ENCODE peak calls at places on chromosomes 11 and 22, in eight cellular contexts. V, M, Y, W, U, T, X and N are unnamed samples.
A peak's percentile ranks its signal among the peaks of the same experiment; 100 is the strongest.

GRCh38 chr22:35784633-35785032 is 67.0 kb downstream of the APOL5 start:
- DNase-seq in V (no peak), M (no peak), Y (no peak), W (no peak), U (no peak), T (no peak), X (no peak), N (no peak)

GRCh38 chr22:26979294-26979693 is 321.9 kb downstream of the MIAT start:
- DNase-seq in V (no peak), M (no peak), Y (no peak), W (no peak), U (no peak), T (no peak), X (no peak), N (no peak)

GRCh38 chr11:63620928-63621539 is 6.8 kb upstream of the PLAAT3 start:
- DNase-seq in V (no peak), M (no peak), Y (no peak), W (peak; percentile 3), U (no peak), T (no peak), X (no peak), N (no peak)

GRCh38 chr11:45252134-45252856 is 33.8 kb downstream of the SYT13 start:
- DNase-seq in V (peak; percentile 13), M (no peak), Y (peak; percentile 73), W (peak; percentile 78), U (no peak), T (peak; percentile 47), X (peak; percentile 69), N (peak; percentile 83)

GRCh38 chr11:35247863-35248262 is 108.9 kb downstream of the CD44 start:
- DNase-seq in V (no peak), M (no peak), Y (no peak), W (no peak), U (no peak), T (no peak), X (no peak), N (no peak)

GRCh38 chr22:27576815-27577564 is 224.6 kb downstream of the MN1 start:
- DNase-seq in V (no peak), M (no peak), Y (no peak), W (peak; percentile 1), U (no peak), T (no peak), X (no peak), N (no peak)

GRCh38 chr22:37930270-37930951 is 23.0 kb downstream of the C22orf23 start:
- DNase-seq in V (no peak), M (no peak), Y (no peak), W (peak; percentile 9), U (no peak), T (peak; percentile 57), X (peak; percentile 35), N (peak; percentile 33)

GRCh38 chr11:20474951-20475517 is 87.5 kb downstream of the PRMT3 start:
- DNase-seq in V (no peak), M (no peak), Y (no peak), W (no peak), U (no peak), T (no peak), X (no peak), N (no peak)

GRCh38 chr11:81874627-81875026 is 859.0 kb downstream of the FAM181B start:
- DNase-seq in V (no peak), M (peak; percentile 4), Y (no peak), W (peak; percentile 36), U (no peak), T (no peak), X (no peak), N (no peak)

GRCh38 chr11:46736146-46736545 is 17.1 kb downstream of the F2 start:
- DNase-seq in V (no peak), M (no peak), Y (no peak), W (no peak), U (no peak), T (no peak), X (no peak), N (no peak)

GRCh38 chr11:17563248-17563647 is 16.2 kb downstream of the OTOG start:
- DNase-seq in V (no peak), M (no peak), Y (no peak), W (peak; percentile 28), U (no peak), T (no peak), X (peak; percentile 30), N (peak; percentile 27)

GRCh38 chr11:2768471-2769408 is 68.9 kb upstream of the KCNQ1OT1 start:
- DNase-seq in V (no peak), M (no peak), Y (no peak), W (no peak), U (peak; percentile 57), T (no peak), X (peak; percentile 74), N (no peak)

GRCh38 chr11:116366980-116367640 is 405.7 kb downstream of the BUD13 start:
- DNase-seq in V (no peak), M (no peak), Y (no peak), W (no peak), U (no peak), T (no peak), X (no peak), N (no peak)

GRCh38 chr11:111064118-111064517 is 181.4 kb upstream of the POU2AF2 start:
- DNase-seq in V (no peak), M (no peak), Y (no peak), W (no peak), U (no peak), T (no peak), X (peak; percentile 87), N (no peak)

GRCh38 chr11:34846467-34846866 is 69.7 kb downstream of the APIP start:
- DNase-seq in V (no peak), M (no peak), Y (no peak), W (no peak), U (no peak), T (no peak), X (peak; percentile 35), N (no peak)

GRCh38 chr22:30697975-30698374 is 3.3 kb downstream of the OSBP2 start:
- DNase-seq in V (no peak), M (no peak), Y (no peak), W (no peak), U (no peak), T (no peak), X (no peak), N (no peak)